ENCODE peak calls at places on chromosome 13, in six cellular contexts. X is activated CD4-positive, CD25-positive, alpha-beta regulatory T cell; R is NCI-H2107; L is A172; Y is mammary epithelial cell; T is stimulated activated CD4-positive, alpha-beta T cell treated with anti-CD3 and anti-CD28 coated beads, Interleukin-4, amount 100 ng/mL, for 48 hours. O is an unnamed sample.

GRCh38 chr13:45162194-45162593 is 38.7 kb downstream of the KCTD4 start:
- DNase-seq in X (no peak), R (no peak), L (peak), Y (no peak), T (no peak), O (no peak)

GRCh38 chr13:90709329-90709728 is 638.2 kb upstream of the MIR17HG start:
- DNase-seq in X (no peak), R (no peak), L (no peak), Y (no peak), T (no peak), O (no peak)

GRCh38 chr13:112997188-112998135 is 28.4 kb downstream of the MCF2L start:
- DNase-seq in X (no peak), R (no peak), L (no peak), Y (no peak), T (no peak), O (no peak)

GRCh38 chr13:44843403-44843802 is 145.9 kb downstream of the NUFIP1 start:
- DNase-seq in X (no peak), R (no peak), L (peak), Y (peak), T (no peak), O (no peak)

GRCh38 chr13:98364648-98365047 is 187.6 kb upstream of the RNF113B start:
- DNase-seq in X (no peak), R (no peak), L (no peak), Y (no peak), T (no peak), O (no peak)

GRCh38 chr13:28408235-28408848 is 86.6 kb downstream of the FLT1 start:
- DNase-seq in X (no peak), R (no peak), L (no peak), Y (no peak), T (no peak), O (peak)

GRCh38 chr13:34410653-34411052 is 531.4 kb upstream of the NBEA start:
- DNase-seq in X (no peak), R (no peak), L (no peak), Y (no peak), T (no peak), O (no peak)

GRCh38 chr13:30739646-30740642 is 4.6 kb downstream of the ALOX5AP start:
- DNase-seq in X (peak), R (no peak), L (peak), Y (peak), T (peak), O (no peak)

GRCh38 chr13:111627596-111627995 is 307.2 kb downstream of the TEX29 start:
- DNase-seq in X (no peak), R (no peak), L (no peak), Y (no peak), T (no peak), O (no peak)

GRCh38 chr13:72638059-72638815 is 89.2 kb downstream of the MZT1 start:
- DNase-seq in X (no peak), R (no peak), L (no peak), Y (peak), T (no peak), O (no peak)

GRCh38 chr13:85362980-85363379 is 436.2 kb downstream of the SLITRK6 start:
- DNase-seq in X (no peak), R (no peak), L (no peak), Y (no peak), T (no peak), O (no peak)

O was measured in CMK.